ENCODE peak calls at places on chromosomes 3 and 15, in nine cellular contexts. D is activated naive CD8-positive, alpha-beta T cell treated with anti-CD3 and anti-CD28 coated beads, Interleukin-2, amount 10 ng/mL, durations not matched to agents 7 days and 5 days; Y is adrenal gland; U is stimulated activated CD4-positive, alpha-beta T cell treated with anti-CD3 and anti-CD28 coated beads, Interleukin-4, amount 100 ng/mL, for 4 hours; B is left cardiac atrium; N is T-helper 1 cell; E is cardiac muscle cell; Q is NCI-H345; P is activated naive CD4-positive, alpha-beta T cell treated with anti-CD3 and anti-CD28 coated beads, Interleukin-2, amount 50 U/mL, for 16 hours. G is an unnamed sample.

GRCh38 chr3:189167027-189167766 is 4.6 kb upstream of the TPRG1 start:
- DNase-seq in B (no peak), Y (no peak), D (no peak), E (no peak), N (no peak), U (no peak), P (no peak), Q (no peak), G (peak; percentile 84)

GRCh38 chr3:124772081-124772831 is 42.0 kb downstream of the UMPS start:
- DNase-seq in D (no peak), P (no peak), Q (no peak), E (peak; percentile 61), B (peak; percentile 73), N (no peak), U (no peak), Y (peak; percentile 96), G (no peak)

GRCh38 chr3:60536420-60536819 is 714.8 kb downstream of the FHIT start:
- DNase-seq in Q (peak; percentile 70), U (no peak), B (no peak), P (no peak), N (no peak), Y (no peak), D (no peak), E (no peak), G (no peak)

GRCh38 chr15:78988361-78988911 is 43.6 kb upstream of the CTSH start:
- DNase-seq in E (no peak), U (no peak), D (peak; percentile 53), Q (no peak), B (peak; percentile 73), Y (peak; percentile 85), P (no peak), N (no peak), G (peak; percentile 67)

GRCh38 chr3:48708481-48708889 is 8.5 kb downstream of the IP6K2 start:
- DNase-seq in P (no peak), Y (no peak), B (no peak), D (no peak), U (no peak), E (no peak), Q (no peak), N (no peak), G (no peak)

GRCh38 chr15:100766225-100767001 is 113.2 kb upstream of the ALDH1A3 start:
- DNase-seq in Q (no peak), N (no peak), Y (peak; percentile 29), P (no peak), D (no peak), B (no peak), U (no peak), E (no peak), G (no peak)

GRCh38 chr3:147507638-147508286 is 98.6 kb downstream of the ZIC1 start:
- DNase-seq in P (no peak), Q (no peak), D (no peak), U (no peak), E (no peak), N (no peak), B (no peak), Y (peak; percentile 58), G (no peak)

GRCh38 chr3:129936757-129937156 is 37.8 kb upstream of the TRH start:
- DNase-seq in U (peak; percentile 9), D (no peak), P (no peak), B (no peak), Y (peak; percentile 72), Q (peak; percentile 38), E (no peak), N (no peak), G (peak; percentile 53)

GRCh38 chr3:22977042-22977441 is 226.1 kb upstream of the UBE2E2 start:
- DNase-seq in E (no peak), Y (no peak), P (no peak), U (no peak), D (no peak), Q (no peak), N (no peak), B (no peak), G (no peak)

GRCh38 chr3:43879166-43879565 is 188.4 kb downstream of the ABHD5 start:
- DNase-seq in Y (peak; percentile 37), B (no peak), N (no peak), U (no peak), P (no peak), E (peak; percentile 57), Q (peak; percentile 63), D (no peak), G (no peak)